ENCODE peak calls at places on chromosomes 16 and 17, in four cellular contexts. X is fibroblast of the aortic adventitia; W is neural progenitor cell; Y is CD8-positive, alpha-beta T cell. A is an unnamed sample.

GRCh38 chr16:51243836-51244483 is 92.9 kb upstream of the SALL1 start:
- DNase-seq in W (no peak), Y (no peak), X (peak; percentile 78), A (no peak)

GRCh38 chr16:52549011-52549692 is 2.2 kb upstream of the TOX3 start:
- DNase-seq in W (peak; percentile 75), Y (no peak), X (no peak), A (no peak)

GRCh38 chr16:88442811-88443576 is 10.1 kb upstream of the ZFPM1 start:
- DNase-seq in Y (peak; percentile 80), W (peak; percentile 86), X (peak; percentile 63), A (peak; percentile 82)

GRCh38 chr17:55710410-55710809 is 12.3 kb downstream of the TMEM100 start:
- DNase-seq in W (no peak), Y (no peak), X (peak; percentile 21), A (no peak)

GRCh38 chr17:81044764-81045589 is 10.0 kb downstream of the BAIAP2 start:
- DNase-seq in X (peak; percentile 63), Y (no peak), W (no peak), A (no peak)

GRCh38 chr17:7652659-7653343 is 2.1 kb downstream of the ATP1B2 start:
- DNase-seq in X (no peak), W (no peak), Y (no peak), A (no peak)

GRCh38 chr17:82668631-82669099 is 20.4 kb upstream of the WDR45B start:
- DNase-seq in Y (no peak), X (peak; percentile 25), W (peak; percentile 85), A (peak; percentile 25)

GRCh38 chr16:59633996-59634579 is 900.0 kb upstream of the GOT2 start:
- DNase-seq in X (peak; percentile 46), Y (no peak), W (no peak), A (no peak)

GRCh38 chr16:70715860-70716357 is 30.1 kb upstream of the MTSS2 start:
- DNase-seq in W (no peak), Y (no peak), X (peak; percentile 19), A (no peak)

GRCh38 chr16:23353440-23353839 is 51.3 kb downstream of the SCNN1B start:
- DNase-seq in W (no peak), X (no peak), Y (no peak), A (no peak)

GRCh38 chr17:6110592-6110991 is 40.4 kb downstream of the WSCD1 start:
- DNase-seq in Y (no peak), X (no peak), W (no peak), A (no peak)

GRCh38 chr16:3017806-3018506 is at the start of gene CLDN6:
- DNase-seq in Y (no peak), W (peak; percentile 96), X (no peak), A (no peak)

GRCh38 chr17:74447628-74448159 is 15.8 kb downstream of the GPRC5C start:
- DNase-seq in W (no peak), X (no peak), Y (no peak), A (no peak)

GRCh38 chr16:5065813-5066212 is at the start of gene C16orf89:
- DNase-seq in Y (no peak), W (no peak), X (no peak), A (no peak)

GRCh38 chr16:53257001-53257400 is 177.3 kb upstream of the RBL2 start:
- DNase-seq in W (no peak), Y (no peak), X (peak; percentile 82), A (no peak)

GRCh38 chr16:84608281-84608680 is 9.6 kb downstream of the COTL1 start:
- DNase-seq in Y (peak; percentile 54), W (no peak), X (no peak), A (no peak)

GRCh38 chr17:29093090-29093871 is 50.3 kb downstream of the PIPOX start:
- DNase-seq in X (no peak), Y (no peak), W (no peak), A (no peak)

GRCh38 chr17:29091591-29092291 is 48.8 kb downstream of the PIPOX start:
- DNase-seq in Y (no peak), W (no peak), X (no peak), A (no peak)

GRCh38 chr17:29089601-29090044 is 46.7 kb downstream of the PIPOX start:
- DNase-seq in W (no peak), Y (no peak), X (no peak), A (no peak)

GRCh38 chr17:29094101-29094708 is 51.3 kb downstream of the PIPOX start:
- DNase-seq in X (no peak), Y (no peak), W (no peak), A (no peak)

GRCh38 chr17:29090746-29091395 is 47.9 kb downstream of the PIPOX start:
- DNase-seq in W (peak; percentile 48), X (no peak), Y (no peak), A (no peak)
- TF ChIP-seq CTCF in W (peak; percentile 17), X (no peak), Y (no peak), A (no peak)

GRCh38 chr16:68234188-68235104 is 1.5 kb downstream of the ESRP2 start:
- DNase-seq in W (no peak), X (no peak), Y (no peak), A (no peak)
- TF ChIP-seq CTCF in W (no peak), X (no peak), Y (no peak), A (no peak)

DNA sequence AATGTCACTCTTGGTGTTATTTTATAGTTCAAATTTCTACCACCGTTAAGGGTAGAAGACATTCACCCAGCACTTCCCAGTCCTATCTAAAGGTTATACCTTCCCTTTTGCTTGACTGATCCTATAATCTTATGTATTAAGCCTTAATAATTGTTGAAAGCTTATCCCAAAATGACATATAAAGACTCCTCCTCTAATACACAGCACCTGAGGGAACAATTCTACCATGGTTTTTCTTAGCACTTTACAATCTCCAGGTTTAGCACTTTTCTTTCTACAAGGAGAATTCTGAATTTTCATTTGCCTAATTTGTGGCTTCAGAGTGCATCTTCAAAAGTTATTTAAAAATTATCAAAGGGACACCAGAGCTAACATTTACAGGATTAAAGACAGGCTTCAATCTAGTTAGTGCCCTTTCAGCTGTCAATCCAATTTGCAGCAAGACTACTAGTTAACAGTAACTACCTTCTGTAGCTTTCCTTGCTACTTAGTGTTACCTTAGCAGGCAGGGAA is 8.8 kb downstream of the SRSF1 start:
- DNase-seq in X (no peak), W (no peak), Y (no peak), A (no peak)
- TF ChIP-seq CTCF in X (no peak), W (no peak), Y (no peak), A (no peak)

GRCh38 chr17:18851206-18851605 is 6.7 kb upstream of the PRPSAP2 start:
- DNase-seq in X (no peak), W (no peak), Y (no peak), A (no peak)
- TF ChIP-seq CTCF in X (no peak), W (no peak), Y (no peak), A (no peak)

DNA sequence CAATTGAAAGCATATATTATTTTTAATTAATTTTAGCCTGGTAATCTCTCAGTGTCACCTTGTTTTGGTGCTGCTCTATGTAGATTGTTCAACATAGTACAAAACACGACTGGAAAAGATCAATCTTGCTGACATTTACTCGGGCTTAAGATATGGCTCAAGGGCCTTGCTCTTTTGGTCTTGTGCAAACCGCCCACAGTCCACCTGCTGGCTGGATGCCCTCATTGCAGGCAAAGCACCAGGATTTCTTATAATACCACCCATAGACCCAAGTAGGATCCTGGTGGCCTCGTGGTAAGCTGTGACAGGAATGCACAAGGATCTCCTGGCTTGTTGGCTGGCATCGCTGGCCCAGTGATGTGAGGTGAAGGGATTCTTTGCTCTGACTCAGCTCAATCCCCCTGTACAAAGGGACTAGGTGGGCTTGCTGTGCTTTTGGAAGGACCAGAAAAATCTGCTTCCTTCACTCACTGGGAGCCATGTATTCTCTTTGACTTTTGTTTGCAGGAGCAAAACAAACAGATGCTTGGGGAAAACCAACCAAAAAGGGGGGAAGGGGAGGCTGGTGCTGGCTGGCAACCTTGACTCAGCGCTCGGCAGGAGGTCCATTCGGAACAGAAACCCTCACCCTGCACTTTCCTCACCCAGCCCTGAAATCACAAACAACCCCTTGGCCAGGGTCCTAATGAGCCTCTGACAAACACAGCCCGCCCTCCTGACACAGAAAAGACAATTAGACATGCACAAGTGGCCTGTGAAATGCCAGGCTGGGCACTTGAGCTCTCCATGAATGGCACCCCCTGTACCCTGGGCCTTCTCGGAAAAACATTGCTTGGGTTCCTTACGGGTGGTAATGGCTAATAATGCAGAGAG is 36.6 kb upstream of the MED9 start:
- DNase-seq in X (peak; percentile 56), W (peak; percentile 62), Y (peak; percentile 79), A (peak; percentile 62)
- TF ChIP-seq CTCF in X (peak; percentile 61), W (peak; percentile 59), Y (peak; percentile 87), A (peak; percentile 75)

DNA sequence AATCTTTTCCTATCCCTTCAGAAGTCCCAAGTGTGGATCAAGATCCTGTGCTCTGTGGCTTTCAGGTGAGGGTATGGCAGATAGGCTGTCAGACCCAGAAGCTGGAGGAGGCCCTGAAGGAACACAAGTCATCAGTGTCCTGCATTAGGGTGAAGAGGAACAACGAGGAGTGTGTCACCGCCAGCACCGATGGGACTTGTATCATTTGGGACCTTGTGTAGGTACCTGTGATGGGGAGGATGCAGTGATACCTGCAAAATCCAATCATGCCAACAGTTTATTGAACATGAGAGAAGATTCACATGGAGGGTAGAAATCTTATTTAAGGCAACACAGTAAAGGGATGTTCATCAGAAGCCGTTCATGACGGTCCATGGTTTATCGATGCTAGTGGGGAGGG is 10.0 kb upstream of the USP43 start:
- DNase-seq in W (no peak), Y (no peak), X (no peak), A (no peak)
- TF ChIP-seq CTCF in W (no peak), Y (no peak), X (no peak), A (no peak)

GRCh38 chr17:18106211-18106610 is 2.3 kb upstream of the MYO15A start:
- DNase-seq in Y (no peak), W (no peak), X (no peak), A (no peak)

GRCh38 chr17:18108400-18109312 is at the start of gene MYO15A:
- DNase-seq in W (no peak), X (no peak), Y (no peak), A (no peak)

GRCh38 chr17:18109935-18110334 is 1.4 kb downstream of the MYO15A start:
- DNase-seq in W (no peak), X (no peak), Y (no peak), A (no peak)

GRCh38 chr17:18107061-18107460 is 1.5 kb upstream of the MYO15A start:
- DNase-seq in W (no peak), X (no peak), Y (no peak), A (no peak)

GRCh38 chr17:18107971-18108370 is 585 bp upstream of the MYO15A start:
- DNase-seq in Y (no peak), X (no peak), W (no peak), A (no peak)
- TF ChIP-seq CTCF in Y (no peak), X (no peak), W (no peak), A (no peak)

A was measured in natural killer cell.